ENCODE peak calls at places on chromosomes 4 and X, in eight cellular contexts. J is K562, K is HCT116, V is HepG2, G is SK-N-SH, C is endothelial cell of umbilical vein, S is GM12878, W is H1. N is an unnamed sample.

GRCh38 chr4:111618908-111619307 is 526.3 kb upstream of the FAM241A start:
- DNase-seq in J (no peak), K (no peak), V (no peak), G (no peak), C (peak), S (no peak), W (no peak), N (no peak)

GRCh38 chr4:128850252-128850651 is 40.8 kb downstream of the JADE1 start:
- DNase-seq in J (no peak), K (no peak), V (no peak), G (no peak), C (no peak), S (no peak), W (no peak), N (no peak)

GRCh38 chr4:87240341-87240740 is 19.9 kb upstream of the KLHL8 start:
- DNase-seq in J (no peak), K (no peak), V (no peak), G (no peak), C (peak), S (no peak), W (no peak), N (no peak)

GRCh38 chrX:38175140-38175539 is 45.5 kb downstream of the SRPX start:
- DNase-seq in J (peak), K (peak), V (peak), G (peak), C (peak), S (peak), W (peak), N (no peak)

GRCh38 chr4:76195326-76195725 is 18.3 kb downstream of the SCARB2 start:
- DNase-seq in J (no peak), K (no peak), V (no peak), G (no peak), C (no peak), S (no peak), W (no peak), N (no peak)

GRCh38 chr4:111961806-111962205 is 183.4 kb upstream of the FAM241A start:
- DNase-seq in J (no peak), K (no peak), V (no peak), G (no peak), C (no peak), S (no peak), W (no peak), N (no peak)

GRCh38 chrX:155768036-155768769 is 112.9 kb upstream of the VAMP7 start:
- DNase-seq in J (no peak), K (no peak), V (no peak), G (peak), C (no peak), S (no peak), W (no peak), N (no peak)

GRCh38 chr4:48902266-48902665 is 4.3 kb downstream of the OCIAD2 start:
- DNase-seq in J (no peak), K (no peak), V (no peak), G (no peak), C (no peak), S (no peak), W (no peak), N (no peak)

GRCh38 chr4:68683034-68683433 is 12.6 kb upstream of the UGT2B15 start:
- DNase-seq in J (no peak), K (no peak), V (no peak), G (no peak), C (no peak), S (no peak), W (no peak), N (no peak)

GRCh38 chr4:84582988-84583870 is at the start of gene CDS1:
- DNase-seq in J (peak), K (no peak), V (no peak), G (peak), C (no peak), S (no peak), W (no peak), N (no peak)

GRCh38 chr4:109184421-109184956 is 118.0 kb downstream of the COL25A1 start:
- DNase-seq in J (no peak), K (no peak), V (no peak), G (no peak), C (peak), S (no peak), W (no peak), N (no peak)

GRCh38 chr4:163527172-163527571 is 32.7 kb downstream of the TMA16 start:
- DNase-seq in J (no peak), K (no peak), V (no peak), G (no peak), C (peak), S (no peak), W (no peak), N (no peak)

GRCh38 chr4:92100980-92101379 is 202.8 kb upstream of the GRID2 start:
- DNase-seq in J (no peak), K (no peak), V (no peak), G (peak), C (no peak), S (no peak), W (no peak), N (no peak)

GRCh38 chr4:122826000-122826595 is 533 bp upstream of the FGF2 start:
- DNase-seq in J (no peak), K (no peak), V (no peak), G (peak), C (peak), S (no peak), W (no peak), N (no peak)

GRCh38 chr4:122827899-122828601 is 1.4 kb downstream of the FGF2 start:
- DNase-seq in J (peak), K (no peak), V (peak), G (peak), C (peak), S (peak), W (peak), N (no peak)

GRCh38 chr4:122824616-122825015 is 2.0 kb upstream of the FGF2 start:
- DNase-seq in J (no peak), K (no peak), V (no peak), G (no peak), C (peak), S (no peak), W (no peak), N (no peak)

GRCh38 chr4:122827258-122827887 is 742 bp downstream of the FGF2 start:
- DNase-seq in J (peak), K (no peak), V (no peak), G (peak), C (peak), S (peak), W (no peak), N (no peak)

DNA sequence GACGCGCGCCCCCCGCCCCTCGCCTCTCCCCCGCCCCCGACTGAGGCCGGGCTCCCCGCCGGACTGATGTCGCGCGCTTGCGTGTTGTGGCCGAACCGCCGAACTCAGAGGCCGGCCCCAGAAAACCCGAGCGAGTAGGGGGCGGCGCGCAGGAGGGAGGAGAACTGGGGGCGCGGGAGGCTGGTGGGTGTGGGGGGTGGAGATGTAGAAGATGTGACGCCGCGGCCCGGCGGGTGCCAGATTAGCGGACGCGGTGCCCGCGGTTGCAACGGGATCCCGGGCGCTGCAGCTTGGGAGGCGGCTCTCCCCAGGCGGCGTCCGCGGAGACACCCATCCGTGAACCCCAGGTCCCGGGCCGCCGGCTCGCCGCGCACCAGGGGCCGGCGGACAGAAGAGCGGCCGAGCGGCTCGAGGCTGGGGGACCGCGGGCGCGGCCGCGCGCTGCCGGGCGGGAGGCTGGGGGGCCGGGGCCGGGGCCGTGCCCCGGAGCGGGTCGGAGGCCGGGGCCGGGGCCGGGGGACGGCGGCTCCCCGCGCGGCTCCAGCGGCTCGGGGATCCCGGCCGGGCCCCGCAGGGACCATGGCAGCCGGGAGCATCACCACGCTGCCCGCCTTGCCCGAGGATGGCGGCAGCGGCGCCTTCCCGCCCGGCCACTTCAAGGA is at the start of gene FGF2:
- DNase-seq in J (peak), K (no peak), V (no peak), G (peak), C (peak), S (no peak), W (peak), N (no peak)
- H3K9ac ChIP-seq in J (peak), K (peak), V (no peak), G (peak), C (peak), S (peak), W (peak), N (peak)

DNA sequence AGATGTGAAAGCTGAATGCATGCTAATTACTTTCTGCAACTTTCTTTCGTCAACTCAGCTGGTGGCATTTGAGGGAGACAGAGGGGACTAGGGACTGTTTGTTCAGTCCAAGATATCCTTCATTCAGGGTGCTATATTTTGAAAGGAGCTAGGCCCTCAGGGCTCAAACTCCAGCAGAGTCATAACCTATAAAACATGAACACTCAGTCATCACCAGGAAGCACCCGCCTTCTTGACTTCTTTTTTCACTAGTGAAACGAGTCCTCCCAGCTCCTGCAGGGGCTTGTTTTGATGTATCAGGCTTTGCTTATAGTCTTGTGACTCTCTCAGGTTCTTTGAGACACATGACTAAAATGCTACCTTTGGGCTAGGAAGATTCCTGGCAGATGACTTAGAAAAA is 230.6 kb downstream of the PCDH7 start:
- DNase-seq in J (no peak), K (peak), V (no peak), G (no peak), C (no peak), S (no peak), W (no peak), N (peak)
- TF ChIP-seq POLR2AphosphoS5 in J (no peak), K (peak), V (no peak), G (no peak), C (no peak), S (no peak), W (no peak), N (no peak)

GRCh38 chrX:8726031-8726652 is 5.8 kb downstream of the ANOS1 start:
- DNase-seq in J (no peak), K (no peak), V (no peak), G (no peak), C (peak), S (no peak), W (no peak), N (no peak)

GRCh38 chrX:8724176-8724757 is 7.7 kb downstream of the ANOS1 start:
- DNase-seq in J (peak), K (no peak), V (no peak), G (peak), C (peak), S (no peak), W (no peak), N (no peak)

GRCh38 chrX:8721536-8721935 is 10.4 kb downstream of the ANOS1 start:
- DNase-seq in J (no peak), K (no peak), V (no peak), G (no peak), C (no peak), S (no peak), W (no peak), N (no peak)
- H3K27ac ChIP-seq in J (no peak), K (no peak), V (no peak), G (no peak), C (no peak), S (no peak), W (no peak), N (no peak)

GRCh38 chrX:1248381-1249061 is 20.1 kb upstream of the CSF2RA start:
- DNase-seq in J (no peak), K (no peak), V (peak), G (no peak), C (no peak), S (no peak), W (no peak), N (no peak)
- H3K9ac ChIP-seq in J (no peak), K (peak), V (no peak), G (no peak), C (no peak), S (no peak), W (peak), N (no peak)

DNA sequence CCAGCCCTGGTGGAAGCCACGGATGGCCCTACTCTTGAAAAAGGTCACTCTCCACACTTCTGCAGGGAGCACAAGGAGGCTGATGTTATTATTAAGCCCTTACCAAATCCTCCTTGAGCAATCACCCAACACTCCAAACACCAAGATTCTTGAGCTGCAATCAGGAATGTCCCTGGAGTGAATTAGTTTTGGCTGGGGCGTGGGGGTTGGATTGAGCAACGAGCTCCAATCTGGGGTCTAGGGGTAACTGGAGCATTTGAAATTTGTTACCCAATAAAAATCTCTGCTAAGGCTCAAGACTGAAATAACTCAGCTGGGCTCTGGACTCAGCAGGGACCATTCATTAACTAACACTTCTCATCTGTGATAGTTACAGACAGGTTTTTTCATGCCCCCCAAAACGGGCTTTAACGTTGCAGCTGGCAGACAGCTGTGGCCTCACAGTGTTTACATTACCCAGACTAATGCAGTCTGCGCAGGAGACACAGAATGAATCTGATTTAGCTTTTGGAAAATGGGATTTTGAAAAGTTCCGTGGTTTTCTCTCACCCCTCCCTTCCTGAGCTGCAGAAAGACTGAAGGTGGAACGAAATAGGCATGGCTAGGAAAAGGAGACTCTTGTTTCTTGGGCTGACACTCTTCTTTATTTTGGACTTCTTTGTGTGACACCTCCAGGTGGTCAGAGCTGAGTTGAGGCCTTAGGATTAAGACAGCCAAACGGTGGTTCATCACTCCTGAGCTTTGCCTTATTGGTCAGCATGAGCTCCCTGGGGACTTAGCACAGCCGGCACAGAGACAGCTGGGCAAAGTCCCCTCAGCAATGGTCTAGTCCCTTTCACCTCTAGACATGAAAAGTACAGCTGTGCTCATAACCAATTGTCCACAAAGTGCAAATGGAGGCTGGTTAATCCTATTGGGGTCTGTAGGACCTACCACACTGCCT is 26.6 kb downstream of the PLAC1 start:
- DNase-seq in J (no peak), K (no peak), V (no peak), G (no peak), C (no peak), S (no peak), W (no peak), N (no peak)
- TF ChIP-seq POLR2AphosphoS5 in J (no peak), K (no peak), V (no peak), G (no peak), C (no peak), S (no peak), W (no peak), N (no peak)

GRCh38 chrX:39736219-39737211 is 361.2 kb downstream of the BCOR start:
- DNase-seq in J (no peak), K (no peak), V (no peak), G (peak), C (peak), S (no peak), W (no peak), N (no peak)
- H3K27ac ChIP-seq in J (no peak), K (no peak), V (no peak), G (peak), C (peak), S (no peak), W (no peak), N (no peak)

GRCh38 chr4:55303818-55304217 is 42.2 kb upstream of the SRD5A3 start:
- DNase-seq in J (no peak), K (peak), V (no peak), G (no peak), C (peak), S (no peak), W (no peak), N (no peak)
- H3K9ac ChIP-seq in J (no peak), K (no peak), V (no peak), G (no peak), C (peak), S (no peak), W (no peak), N (no peak)

DNA sequence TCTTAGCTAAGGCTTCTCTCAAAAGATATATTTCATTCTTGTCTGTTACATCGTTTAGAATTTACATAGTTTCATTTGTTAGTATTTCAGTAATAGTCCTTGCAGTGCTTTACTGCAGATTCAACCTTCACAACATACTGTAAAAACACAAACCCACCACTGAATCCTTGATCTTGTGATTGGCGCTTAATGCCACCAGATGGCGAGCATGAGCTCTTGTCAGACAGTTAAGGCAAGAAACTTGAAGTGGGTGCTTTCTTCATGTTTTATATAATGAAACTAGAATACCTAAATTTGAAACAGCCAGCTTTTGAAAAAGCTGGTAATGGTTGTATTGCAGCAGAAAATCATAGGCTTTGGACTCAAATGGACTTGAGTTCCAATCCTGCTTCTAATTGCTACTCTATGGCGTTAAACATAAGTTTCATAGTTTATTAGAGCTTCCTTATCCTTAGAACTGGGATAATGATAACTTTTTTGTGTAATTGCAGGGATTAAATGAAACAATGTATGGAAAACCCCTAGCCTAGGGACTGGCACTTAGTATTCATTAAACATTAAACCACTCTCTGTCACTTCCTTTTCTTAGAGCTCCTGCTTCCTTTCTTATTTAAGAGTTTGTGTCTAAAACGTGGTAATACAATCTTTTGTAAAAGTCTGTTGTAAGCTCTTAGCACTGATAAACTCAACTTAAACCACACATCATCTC is 95.1 kb downstream of the USP9X start:
- DNase-seq in J (peak), K (peak), V (peak), G (peak), C (peak), S (peak), W (no peak), N (peak)
- TF ChIP-seq POLR2AphosphoS5 in J (no peak), K (no peak), V (no peak), G (no peak), C (no peak), S (no peak), W (no peak), N (no peak)

DNA sequence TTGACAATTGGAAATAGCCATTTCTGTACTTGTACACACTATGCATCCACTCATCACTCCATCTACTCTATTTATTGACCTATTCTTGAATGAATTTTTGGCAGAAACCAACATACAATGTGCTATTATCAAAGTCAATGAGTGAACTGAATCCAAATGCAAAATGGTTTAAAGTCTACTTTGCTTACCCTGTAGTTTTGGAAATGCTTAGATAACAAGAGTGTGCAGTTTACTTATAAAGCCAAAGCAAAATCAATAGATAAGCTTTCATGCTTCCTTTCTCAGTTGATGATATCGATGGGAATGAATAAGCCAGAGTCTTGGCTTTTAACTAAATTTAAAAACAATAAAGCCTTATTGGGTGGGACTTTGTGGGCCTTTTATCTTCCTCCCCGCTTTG is 58.9 kb upstream of the SPANXB1 start:
- DNase-seq in J (no peak), K (no peak), V (no peak), G (no peak), C (no peak), S (no peak), W (no peak), N (no peak)
- H3K27ac ChIP-seq in J (no peak), K (no peak), V (no peak), G (no peak), C (no peak), S (no peak), W (no peak), N (no peak)

N was measured in SK-N-MC.